ENCODE peak calls at places on chromosomes 2 and 18, in nine cellular contexts. T is stimulated activated CD4-positive, alpha-beta T cell treated with anti-CD3 and anti-CD28 coated beads, Interleukin-15, amount 100 ng/mL, for 24 hours; G is HT1080; P is activated CD4-positive, alpha-beta T cell treated with anti-CD3 and anti-CD28 coated beads, Interleukin-2, amount 10 ng/mL, durations not matched to agents 24 days and 14 days; O is left ventricle myocardium inferior; A is PC-3; C is CD4-positive, alpha-beta T cell; L is IMR-90; M is occipital lobe. E is an unnamed sample.

GRCh38 chr18:5238371-5238758 is 41.3 kb upstream of the AKAIN1 start:
- DNase-seq in T (peak), G (no peak), P (peak), O (peak), A (peak), C (no peak), L (peak), M (peak), E (peak)

GRCh38 chr2:235106874-235107639 is 155.2 kb downstream of the SH3BP4 start:
- DNase-seq in T (peak), G (peak), P (peak), O (peak), A (peak), C (no peak), L (peak), M (peak), E (peak)

GRCh38 chr2:151827564-151828142 is 568 bp downstream of the ARL5A start:
- DNase-seq in T (peak), G (peak), P (peak), O (no peak), A (peak), C (no peak), L (peak), M (no peak), E (peak)

GRCh38 chr2:199596549-199596948 is 138.8 kb upstream of the SATB2 start:
- DNase-seq in T (peak), G (no peak), P (peak), O (no peak), A (peak), C (no peak), L (peak), M (no peak), E (peak)

GRCh38 chr2:15425707-15426106 is 135.4 kb downstream of the NBAS start:
- DNase-seq in T (no peak), G (no peak), P (no peak), O (no peak), A (no peak), C (no peak), L (no peak), M (no peak), E (no peak)

GRCh38 chr2:239532305-239532649 is 131.5 kb upstream of the HDAC4 start:
- DNase-seq in T (no peak), G (no peak), P (no peak), O (no peak), A (no peak), C (no peak), L (no peak), M (no peak), E (no peak)

GRCh38 chr2:237558918-237559645 is 7.3 kb upstream of the PRLH start:
- DNase-seq in T (no peak), G (peak), P (no peak), O (peak), A (peak), C (no peak), L (peak), M (no peak), E (no peak)

GRCh38 chr2:37026050-37026449 is 58.1 kb downstream of the HEATR5B start:
- DNase-seq in T (peak), G (peak), P (no peak), O (no peak), A (peak), C (no peak), L (no peak), M (no peak), E (no peak)

GRCh38 chr18:11497585-11497984 is 111.8 kb upstream of the SLC35G4 start:
- DNase-seq in T (no peak), G (no peak), P (no peak), O (no peak), A (no peak), C (no peak), L (peak), M (no peak), E (no peak)